ENCODE peak calls at places on chromosome 19, in ten cellular contexts. G, E, T, Y, I, O, V, S, M and P are unnamed samples.

GRCh38 chr19:17488593-17489391 is 18.5 kb downstream of the SLC27A1 start:
- DNase-seq in E (peak; percentile 92), O (peak; percentile 25), S (no peak), I (peak; percentile 67), V (peak; percentile 94), M (peak; percentile 80), T (no peak), G (no peak), Y (peak; percentile 93), P (peak; percentile 83)

GRCh38 chr19:32178401-32178800 is 167.0 kb upstream of the ZNF507 start:
- DNase-seq in G (no peak), S (no peak), I (no peak), V (no peak), E (peak; percentile 67), O (no peak), M (no peak), Y (no peak), T (no peak), P (no peak)

GRCh38 chr19:58261600-58261967 is 17.2 kb upstream of the ZNF8 start:
- DNase-seq in E (no peak), O (peak; percentile 12), S (no peak), M (no peak), Y (no peak), G (no peak), T (peak; percentile 27), V (no peak), I (no peak), P (no peak)

GRCh38 chr19:13024958-13025653 is 29.8 kb downstream of the NFIX start:
- DNase-seq in V (peak; percentile 58), M (no peak), E (no peak), O (no peak), G (no peak), T (no peak), S (no peak), I (no peak), Y (no peak), P (no peak)

GRCh38 chr19:49487277-49488045 is at the start of gene RPL13A:
- DNase-seq in M (peak; percentile 100), E (peak; percentile 100), I (peak; percentile 100), T (peak; percentile 100), O (peak; percentile 100), S (peak; percentile 99), V (peak; percentile 99), Y (peak; percentile 100), G (peak; percentile 97), P (peak; percentile 100)

GRCh38 chr19:11673608-11674041 is 65.1 kb downstream of the ZNF823 start:
- DNase-seq in I (peak; percentile 83), E (peak; percentile 89), V (peak; percentile 82), O (peak; percentile 73), Y (peak; percentile 28), G (no peak), M (peak; percentile 39), S (no peak), T (peak; percentile 71), P (peak; percentile 33)

GRCh38 chr19:55585658-55586339 is 5.2 kb upstream of the ZNF579 start:
- DNase-seq in T (peak; percentile 74), O (peak; percentile 50), G (no peak), V (peak; percentile 56), I (peak; percentile 88), M (peak; percentile 84), Y (peak; percentile 43), E (peak; percentile 89), S (peak; percentile 37), P (peak; percentile 78)

GRCh38 chr19:1481224-1481892 is 2.3 kb upstream of the C19orf25 start:
- DNase-seq in T (no peak), Y (no peak), I (no peak), V (no peak), E (no peak), M (no peak), S (no peak), O (no peak), G (no peak), P (no peak)

GRCh38 chr19:49194408-49194807 is 36.8 kb downstream of the TRPM4 start:
- DNase-seq in E (no peak), O (no peak), G (no peak), S (no peak), V (no peak), I (no peak), M (no peak), T (no peak), Y (no peak), P (no peak)

GRCh38 chr19:11306337-11306736 is 10.4 kb downstream of the TSPAN16 start:
- DNase-seq in O (no peak), S (no peak), G (no peak), V (no peak), T (no peak), E (no peak), Y (no peak), M (no peak), I (no peak), P (no peak)

GRCh38 chr19:28039677-28040381 is 1173.1 kb downstream of the UQCRFS1 start:
- DNase-seq in G (no peak), O (no peak), I (no peak), V (no peak), M (no peak), Y (no peak), T (no peak), S (no peak), E (peak; percentile 71), P (no peak)

GRCh38 chr19:28020631-28021315 is 1192.2 kb downstream of the UQCRFS1 start:
- DNase-seq in Y (no peak), M (no peak), I (no peak), T (no peak), V (no peak), S (no peak), E (no peak), O (no peak), G (no peak), P (no peak)

GRCh38 chr19:48418317-48419064 is 25.0 kb downstream of the GRIN2D start:
- DNase-seq in E (no peak), M (no peak), T (no peak), I (no peak), Y (no peak), V (no peak), S (no peak), O (no peak), G (no peak), P (no peak)

GRCh38 chr19:17303167-17303939 is at the start of gene ABHD8:
- DNase-seq in Y (peak; percentile 98), M (peak; percentile 89), T (peak; percentile 97), V (peak; percentile 95), O (peak; percentile 96), G (peak; percentile 85), E (peak; percentile 99), I (peak; percentile 96), S (peak; percentile 90), P (peak; percentile 96)

GRCh38 chr19:38736036-38736412 is 8.2 kb downstream of the CAPN12 start:
- DNase-seq in O (no peak), Y (peak; percentile 24), T (no peak), S (no peak), I (peak; percentile 29), E (no peak), G (no peak), V (peak; percentile 72), M (no peak), P (no peak)

GRCh38 chr19:2409352-2409912 is 18.0 kb downstream of the TIMM13 start:
- DNase-seq in M (no peak), O (no peak), S (no peak), V (no peak), Y (no peak), E (no peak), T (no peak), I (no peak), G (no peak), P (no peak)

DNA sequence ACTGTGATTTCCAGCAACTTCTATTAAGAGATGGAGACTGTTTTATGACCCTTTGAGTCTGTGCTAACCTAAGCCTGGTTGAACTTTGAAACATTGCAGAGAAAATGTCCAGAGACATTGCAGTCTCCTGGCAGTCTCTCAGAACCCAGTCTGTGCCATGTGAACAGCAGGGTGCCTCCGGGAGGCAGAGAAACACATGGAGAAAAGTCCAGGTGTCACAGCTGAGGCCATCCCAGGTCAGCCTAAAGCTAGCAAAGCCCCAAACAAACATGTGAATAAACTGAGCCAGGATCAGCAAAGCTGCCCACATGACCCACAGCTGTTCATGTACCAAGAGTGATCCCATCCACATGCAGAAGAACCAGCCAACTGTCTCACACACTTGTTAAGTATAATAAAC is 7.8 kb downstream of the CYP4F11 start:
- DNase-seq in M (no peak), I (no peak), O (no peak), V (peak; percentile 36), E (no peak), Y (no peak), T (no peak), G (no peak), S (no peak), P (no peak)
- TF ChIP-seq CTCF in M (no peak), I (no peak), O (no peak), V (no peak), E (no peak), Y (no peak), T (no peak), G (no peak), S (no peak), P (no peak)

GRCh38 chr19:46017095-46017429 is 5.8 kb downstream of the PGLYRP1 start:
- DNase-seq in G (no peak), I (no peak), E (no peak), M (no peak), T (no peak), Y (no peak), O (no peak), S (no peak), V (no peak), P (no peak)
- TF ChIP-seq CTCF in G (peak; percentile 22), I (no peak), E (no peak), M (peak; percentile 43), T (no peak), Y (peak; percentile 33), O (no peak), S (no peak), V (no peak), P (no peak)

GRCh38 chr19:383922-384800 is 24.8 kb downstream of the C2CD4C start:
- DNase-seq in M (no peak), Y (no peak), I (no peak), T (no peak), G (no peak), E (peak; percentile 77), O (no peak), S (no peak), V (no peak), P (no peak)
- TF ChIP-seq CTCF in M (peak; percentile 75), Y (peak; percentile 25), I (peak; percentile 42), T (peak; percentile 41), G (peak; percentile 47), E (no peak), O (peak; percentile 35), S (peak; percentile 39), V (peak; percentile 18), P (peak; percentile 74)

GRCh38 chr19:19026299-19026971 is 6.9 kb downstream of the SUGP2 start:
- DNase-seq in M (no peak), O (no peak), I (no peak), G (no peak), S (no peak), V (peak; percentile 19), T (no peak), E (no peak), Y (peak; percentile 11), P (no peak)
- TF ChIP-seq CTCF in M (no peak), O (peak; percentile 18), I (no peak), G (no peak), S (peak; percentile 12), V (no peak), T (no peak), E (no peak), Y (peak; percentile 61), P (no peak)

GRCh38 chr19:7004313-7004931 is 16.8 kb downstream of the MBD3L2B start:
- DNase-seq in T (no peak), O (peak; percentile 46), M (no peak), Y (no peak), I (no peak), V (no peak), S (no peak), G (no peak), E (no peak), P (no peak)
- TF ChIP-seq CTCF in T (no peak), O (peak; percentile 81), M (peak; percentile 79), Y (no peak), I (peak; percentile 56), V (no peak), S (peak; percentile 54), G (no peak), E (no peak), P (peak; percentile 63)